ENCODE peak calls at places on chromosomes 5 and 9, in four cellular contexts. B, T, Q and J are unnamed samples.

GRCh38 chr5:763998-764781 is 20.3 kb downstream of the ZDHHC11B start:
- DNase-seq in Q (no peak), T (no peak), B (peak; percentile 31), J (no peak)

GRCh38 chr5:757931-758697 is 26.4 kb downstream of the ZDHHC11B start:
- DNase-seq in B (peak; percentile 90), Q (peak; percentile 74), T (peak; percentile 61), J (no peak)

GRCh38 chr5:121273818-121274433 is 577.8 kb upstream of the FTMT start:
- DNase-seq in T (no peak), B (no peak), Q (peak; percentile 53), J (no peak)

GRCh38 chr5:96861044-96861443 is 15.3 kb upstream of the ERAP2 start:
- DNase-seq in Q (no peak), T (no peak), B (no peak), J (no peak)

GRCh38 chr5:157528036-157528632 is 47.4 kb downstream of the ADAM19 start:
- DNase-seq in B (no peak), T (no peak), Q (no peak), J (no peak)

GRCh38 chr5:177494356-177495195 is 2.8 kb downstream of the PDLIM7 start:
- DNase-seq in T (peak; percentile 75), B (peak; percentile 88), Q (peak; percentile 47), J (no peak)

GRCh38 chr5:139131062-139131856 is 66.9 kb downstream of the SIL1 start:
- DNase-seq in B (no peak), T (peak; percentile 57), Q (no peak), J (no peak)

GRCh38 chr5:93022770-93023169 is 558.2 kb downstream of the NR2F1-AS1 start:
- DNase-seq in Q (no peak), T (no peak), B (no peak), J (no peak)

GRCh38 chr5:3309538-3309937 is 286.1 kb upstream of the IRX1 start:
- DNase-seq in B (no peak), Q (no peak), T (no peak), J (no peak)

GRCh38 chr5:1823381-1824034 is 22.3 kb downstream of the NDUFS6 start:
- DNase-seq in Q (no peak), B (no peak), T (no peak), J (no peak)

GRCh38 chr9:14277202-14277601 is 36.7 kb downstream of the NFIB start:
- DNase-seq in T (no peak), B (no peak), Q (no peak), J (no peak)

GRCh38 chr9:130138791-130139190 is 33.4 kb upstream of the NCS1 start:
- DNase-seq in B (no peak), Q (no peak), T (no peak), J (no peak)

GRCh38 chr9:91392435-91392834 is 30.7 kb upstream of the AUH start:
- DNase-seq in T (no peak), B (no peak), Q (no peak), J (no peak)

GRCh38 chr9:102845847-102846246 is 149.3 kb upstream of the CYLC2 start:
- DNase-seq in Q (no peak), B (no peak), T (no peak), J (no peak)

GRCh38 chr5:92778261-92778660 is 802.8 kb downstream of the NR2F1-AS1 start:
- DNase-seq in T (no peak), B (no peak), Q (no peak), J (no peak)

GRCh38 chr5:159133041-159133741 is 33.5 kb upstream of the EBF1 start:
- DNase-seq in B (peak; percentile 32), T (no peak), Q (peak; percentile 27), J (peak; percentile 28)

GRCh38 chr5:130964238-130965192 is 200.5 kb downstream of the HINT1 start:
- DNase-seq in T (no peak), B (no peak), Q (no peak), J (no peak)

GRCh38 chr9:4985376-4986266 is 549 bp downstream of the JAK2 start:
- DNase-seq in Q (no peak), B (no peak), T (no peak), J (no peak)

GRCh38 chr5:149215478-149216042 is 56.1 kb upstream of the AFAP1L1 start:
- DNase-seq in T (no peak), B (no peak), Q (no peak), J (no peak)

GRCh38 chr9:69215774-69216482 is 41.9 kb downstream of the TJP2 start:
- DNase-seq in T (no peak), B (no peak), Q (no peak), J (no peak)

GRCh38 chr9:132240860-132241482 is 79.1 kb downstream of the NTNG2 start:
- DNase-seq in Q (peak; percentile 77), T (peak; percentile 99), B (peak; percentile 99), J (peak; percentile 66)

GRCh38 chr5:52727568-52727967 is 60.1 kb upstream of the ITGA1 start:
- DNase-seq in B (no peak), T (no peak), Q (no peak), J (no peak)

GRCh38 chr9:135346438-135347050 is 133.0 kb upstream of the PPP1R26 start:
- DNase-seq in B (no peak), T (no peak), Q (no peak), J (no peak)

GRCh38 chr5:156473271-156473935 is 146.4 kb downstream of the SGCD start:
- DNase-seq in Q (no peak), T (no peak), B (no peak), J (no peak)

GRCh38 chr9:114497220-114497619 is 8.1 kb downstream of the WHRN start:
- DNase-seq in B (no peak), T (no peak), Q (no peak), J (no peak)

GRCh38 chr5:135206862-135207261 is 172.8 kb upstream of the PITX1 start:
- DNase-seq in T (peak; percentile 26), Q (no peak), B (no peak), J (no peak)

GRCh38 chr9:38127271-38127839 is 58.3 kb upstream of the SHB start:
- DNase-seq in T (no peak), B (no peak), Q (no peak), J (no peak)

GRCh38 chr5:59180515-59180914 is 597.6 kb downstream of the RAB3C start:
- DNase-seq in T (no peak), Q (no peak), B (no peak), J (peak; percentile 64)

GRCh38 chr5:61342066-61342465 is 10.0 kb downstream of the ZSWIM6 start:
- DNase-seq in B (no peak), T (no peak), Q (no peak), J (no peak)
- TF ChIP-seq TCF12 in B (peak; percentile 27), T (no peak), Q (no peak), J (no peak)

DNA sequence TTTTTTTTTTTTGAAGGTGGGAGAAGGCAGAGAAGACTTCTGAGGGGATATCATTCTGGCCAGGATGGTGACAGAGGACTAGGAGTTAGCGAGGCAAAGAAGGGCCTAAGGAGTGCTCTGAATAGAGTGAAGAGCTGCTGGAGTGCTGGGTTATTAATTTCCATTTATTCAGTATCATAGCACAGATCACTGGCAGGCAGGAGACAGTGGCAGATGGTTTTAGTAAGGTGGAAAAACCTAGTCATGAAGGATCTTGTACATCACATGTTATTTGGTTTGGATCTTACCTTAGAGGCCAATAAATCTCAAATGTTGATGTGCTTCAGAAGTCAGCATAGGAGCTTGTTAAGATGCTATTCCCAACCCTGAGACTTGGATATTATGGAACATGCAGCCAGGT is 165.5 kb downstream of the TTLL11 start:
- DNase-seq in B (no peak), Q (no peak), T (no peak), J (no peak)
- TF ChIP-seq TCF12 in B (no peak), Q (no peak), T (no peak), J (no peak)

GRCh38 chr5:170551622-170552021 is 47.8 kb downstream of the KCNIP1 start:
- DNase-seq in B (no peak), Q (no peak), T (no peak), J (no peak)

GRCh38 chr5:170551076-170551475 is 47.3 kb downstream of the KCNIP1 start:
- DNase-seq in Q (no peak), T (no peak), B (no peak), J (no peak)

GRCh38 chr5:170552486-170553122 is 48.8 kb downstream of the KCNIP1 start:
- DNase-seq in B (no peak), T (no peak), Q (no peak), J (no peak)

GRCh38 chr5:170554566-170555267 is 50.9 kb downstream of the KCNIP1 start:
- DNase-seq in Q (no peak), T (no peak), B (peak; percentile 46), J (no peak)

DNA sequence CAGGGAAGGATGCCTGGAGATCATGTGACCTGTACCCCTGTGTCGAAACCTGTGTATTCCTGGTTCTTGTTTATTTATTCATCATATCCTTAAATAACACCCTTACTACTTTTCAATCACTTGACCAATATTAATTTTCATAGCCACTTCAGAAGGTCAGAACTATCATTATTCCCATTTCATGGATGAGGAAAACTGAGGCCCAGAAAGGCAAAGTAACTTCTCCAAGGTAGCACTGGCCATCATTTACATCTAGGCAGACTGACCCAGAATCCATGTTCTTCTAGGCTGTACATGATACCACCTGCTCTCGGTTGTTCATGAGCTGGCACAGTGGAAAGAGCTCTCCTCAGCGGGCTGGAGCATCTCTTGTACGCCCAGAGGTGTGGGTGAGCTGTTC is 49.4 kb downstream of the KCNIP1 start:
- DNase-seq in Q (no peak), T (no peak), B (no peak), J (no peak)
- TF ChIP-seq TCF12 in Q (no peak), T (no peak), B (no peak), J (no peak)

GRCh38 chr9:109254317-109254716 is 66.5 kb downstream of the EPB41L4B start:
- DNase-seq in B (no peak), Q (no peak), T (no peak), J (no peak)
- TF ChIP-seq TCF12 in B (no peak), Q (no peak), T (no peak), J (no peak)